ENCODE peak calls at places on chromosomes 13 and 19, in five cellular contexts. X, L, J, Q and B are unnamed samples.

GRCh38 chr13:61670384-61671161 is 254.9 kb upstream of the PCDH20 start:
- DNase-seq in X (no peak), L (no peak), J (no peak), Q (no peak), B (no peak)

GRCh38 chr19:58098682-58098998 is 609 bp upstream of the ZSCAN18 start:
- DNase-seq in X (no peak), L (no peak), J (no peak), Q (no peak), B (no peak)

GRCh38 chr13:21069561-21070004 is 8.2 kb upstream of the LATS2 start:
- DNase-seq in X (no peak), L (no peak), J (no peak), Q (no peak), B (peak; percentile 90)

GRCh38 chr13:44932850-44933251 is 56.4 kb downstream of the NUFIP1 start:
- DNase-seq in X (no peak), L (no peak), J (peak; percentile 45), Q (no peak), B (no peak)

GRCh38 chr13:59088716-59089115 is 1075.0 kb downstream of the DIAPH3 start:
- DNase-seq in X (no peak), L (no peak), J (no peak), Q (no peak), B (no peak)

GRCh38 chr19:33998739-33999345 is 173.5 kb upstream of the LSM14A start:
- DNase-seq in X (no peak), L (no peak), J (no peak), Q (no peak), B (peak; percentile 2)

GRCh38 chr13:38045278-38046048 is 175.9 kb upstream of the TRPC4 start:
- DNase-seq in X (no peak), L (no peak), J (no peak), Q (no peak), B (peak; percentile 52)

GRCh38 chr13:42214445-42214844 is 57.5 kb upstream of the AKAP11 start:
- DNase-seq in X (no peak), L (no peak), J (no peak), Q (no peak), B (no peak)

GRCh38 chr19:31262673-31263308 is 86.4 kb downstream of the TSHZ3 start:
- DNase-seq in X (no peak), L (no peak), J (peak; percentile 17), Q (no peak), B (no peak)

GRCh38 chr19:10292206-10292788 is 2.5 kb downstream of the ICAM5 start:
- DNase-seq in X (peak; percentile 47), L (peak; percentile 70), J (peak; percentile 82), Q (peak; percentile 78), B (peak; percentile 79)

GRCh38 chr19:10517361-10517759 is at the start of gene S1PR5:
- DNase-seq in X (no peak), L (peak; percentile 64), J (no peak), Q (no peak), B (no peak)

GRCh38 chr13:40445557-40445990 is 220.9 kb downstream of the FOXO1 start:
- DNase-seq in X (no peak), L (peak; percentile 71), J (peak; percentile 34), Q (no peak), B (peak; percentile 85)

GRCh38 chr19:3986260-3987041 is 1.2 kb upstream of the EEF2 start:
- DNase-seq in X (no peak), L (peak; percentile 76), J (peak; percentile 57), Q (peak; percentile 69), B (peak; percentile 82)

GRCh38 chr19:16841391-16841926 is 12.3 kb downstream of the SIN3B start:
- DNase-seq in X (no peak), L (no peak), J (no peak), Q (peak; percentile 69), B (no peak)

GRCh38 chr19:870963-871401 is 11.5 kb downstream of the CFD start:
- DNase-seq in X (no peak), L (peak; percentile 53), J (no peak), Q (no peak), B (no peak)

GRCh38 chr13:33252103-33252502 is 33.5 kb downstream of the STARD13 start:
- DNase-seq in X (no peak), L (no peak), J (no peak), Q (no peak), B (no peak)

DNA sequence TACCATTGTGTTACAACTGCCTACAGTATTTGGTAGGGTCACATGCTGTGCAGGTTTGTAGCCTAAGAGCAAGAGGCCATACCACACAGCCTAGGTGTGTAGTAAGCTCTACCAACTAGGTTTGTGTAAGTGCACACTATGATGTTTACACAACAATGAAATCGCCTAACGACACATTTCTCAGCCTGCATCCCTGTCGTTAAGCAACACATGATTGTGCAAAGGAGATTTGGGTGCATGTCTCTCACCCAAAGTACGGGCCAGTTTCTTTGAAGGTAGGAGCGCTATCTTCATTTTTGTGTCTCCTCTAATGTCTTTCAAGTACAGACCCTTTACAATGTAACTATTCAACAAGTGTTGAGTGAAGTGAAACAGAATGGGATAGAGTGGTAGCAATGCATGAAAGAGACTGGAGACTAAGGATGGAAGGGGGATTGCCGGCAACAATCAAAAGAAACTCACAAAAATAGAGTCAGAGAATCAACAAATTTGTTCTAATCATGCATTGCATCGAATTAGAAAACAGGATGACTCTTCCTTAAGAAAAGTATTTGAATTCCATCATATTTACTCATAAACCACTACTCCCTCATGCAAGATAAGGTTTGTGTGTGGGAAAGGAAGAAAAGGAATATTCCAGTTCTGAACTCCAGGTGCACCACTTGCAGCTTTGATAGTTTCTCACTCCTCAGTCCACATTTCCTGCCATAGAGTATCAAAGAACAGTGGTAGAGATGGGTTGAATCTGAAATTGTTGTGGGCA is 60.2 kb upstream of the TNFRSF19 start:
- DNase-seq in X (no peak), L (no peak), J (no peak), Q (no peak), B (no peak)
- TF ChIP-seq POLR2A in X (no peak), L (no peak), J (no peak), Q (no peak), B (no peak)

GRCh38 chr13:110636701-110637201 is 21.4 kb downstream of the NAXD start:
- DNase-seq in X (no peak), L (no peak), J (no peak), Q (no peak), B (no peak)
- TF ChIP-seq POLR2A in X (no peak), L (no peak), J (no peak), Q (no peak), B (no peak)

DNA sequence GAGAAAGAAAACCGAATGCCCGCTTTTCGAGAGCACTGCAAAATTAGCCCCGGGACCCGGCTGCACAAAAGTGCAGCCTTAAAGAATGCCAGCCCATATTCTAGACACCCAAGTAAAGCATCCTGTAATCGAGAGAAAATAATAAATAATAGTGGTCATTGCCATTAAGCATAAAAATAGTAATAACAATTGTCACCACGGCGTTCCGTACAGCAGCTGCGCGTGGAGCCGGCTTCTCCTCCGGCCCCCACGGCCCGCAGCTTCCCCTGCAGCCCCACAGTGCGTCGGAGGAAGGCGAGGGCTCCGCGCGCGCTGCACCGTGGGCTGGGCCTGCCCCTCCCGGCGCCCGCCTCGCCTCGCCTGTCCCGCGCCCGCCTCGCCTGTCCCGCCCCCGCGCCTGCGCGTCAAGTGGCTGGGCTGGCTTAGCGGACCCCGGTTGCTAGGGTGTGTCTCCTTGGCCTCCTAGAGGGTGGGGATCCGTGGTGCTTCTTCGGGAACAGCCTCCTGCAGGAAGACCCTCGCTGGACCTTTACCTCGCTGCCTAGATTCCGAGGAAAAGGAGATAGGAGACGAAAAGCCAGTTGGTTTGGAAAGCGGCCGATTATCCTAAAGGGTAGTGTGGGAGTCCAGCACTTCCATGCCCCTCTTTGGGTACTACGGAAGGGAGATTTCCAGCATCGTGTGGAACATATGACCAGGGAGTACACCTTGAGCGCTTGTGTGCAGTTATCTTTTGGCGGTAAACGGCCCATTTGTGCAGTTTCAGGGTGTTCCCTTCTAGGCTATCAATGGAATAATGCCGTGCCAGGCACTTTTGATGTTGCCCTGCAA is at the start of gene LRRC63:
- DNase-seq in X (peak; percentile 45), L (peak; percentile 71), J (peak; percentile 87), Q (peak; percentile 89), B (peak; percentile 92)
- TF ChIP-seq POLR2A in X (no peak), L (peak; percentile 27), J (no peak), Q (no peak), B (peak; percentile 46)

GRCh38 chr19:2290441-2291184 is 8.6 kb upstream of the PEAK3 start:
- DNase-seq in X (no peak), L (no peak), J (no peak), Q (no peak), B (peak; percentile 35)

GRCh38 chr19:2289714-2290435 is 7.9 kb upstream of the PEAK3 start:
- DNase-seq in X (no peak), L (no peak), J (peak; percentile 41), Q (no peak), B (peak; percentile 95)

GRCh38 chr19:2288010-2288742 is 6.2 kb upstream of the PEAK3 start:
- DNase-seq in X (no peak), L (no peak), J (no peak), Q (no peak), B (no peak)

GRCh38 chr19:2287585-2287984 is 5.6 kb upstream of the PEAK3 start:
- DNase-seq in X (no peak), L (no peak), J (no peak), Q (no peak), B (peak; percentile 47)

GRCh38 chr19:2288743-2289713 is 7.1 kb upstream of the PEAK3 start:
- DNase-seq in X (no peak), L (no peak), J (no peak), Q (no peak), B (peak; percentile 44)
- TF ChIP-seq POLR2A in X (no peak), L (no peak), J (no peak), Q (no peak), B (no peak)

GRCh38 chr19:52028027-52028779 is at the start of gene ZNF614:
- DNase-seq in X (peak; percentile 58), L (peak; percentile 69), J (peak; percentile 87), Q (peak; percentile 94), B (peak; percentile 92)
- TF ChIP-seq POLR2A in X (peak; percentile 10), L (peak; percentile 82), J (no peak), Q (no peak), B (peak; percentile 76)